ENCODE peak calls at places on chromosomes 12 and 14, in four cellular contexts. One of them, this sample, is unnamed.

GRCh38 chr12:58171914-58172313 is 230.5 kb downstream of the ATP23 start:
- DNase-seq in Panc1: no peak
- DNase-seq in HCT116: no peak
- DNase-seq in K562: no peak
- DNase-seq in this sample: no peak

GRCh38 chr12:43836455-43836989 is 641 bp downstream of the TMEM117 start:
- DNase-seq in K562: peak; percentile 28
- DNase-seq in HCT116: no peak
- DNase-seq in Panc1: no peak
- DNase-seq in this sample: peak; percentile 43

GRCh38 chr14:54890794-54891193 is 11.8 kb downstream of the GCH1 start:
- DNase-seq in HCT116: no peak
- DNase-seq in Panc1: no peak
- DNase-seq in K562: no peak
- DNase-seq in this sample: no peak

GRCh38 chr12:75658826-75659823 is 147.7 kb upstream of the KRR1 start:
- DNase-seq in K562: peak; percentile 28
- DNase-seq in Panc1: no peak
- DNase-seq in HCT116: peak; percentile 85
- DNase-seq in this sample: no peak

GRCh38 chr14:99273025-99273723 is 1.2 kb upstream of the BCL11B start:
- DNase-seq in K562: no peak
- DNase-seq in Panc1: no peak
- DNase-seq in HCT116: no peak
- DNase-seq in this sample: peak; percentile 16

GRCh38 chr14:84375235-84375634 is 1154.7 kb upstream of the FLRT2 start:
- DNase-seq in K562: no peak
- DNase-seq in Panc1: no peak
- DNase-seq in HCT116: no peak
- DNase-seq in this sample: no peak

GRCh38 chr14:89252887-89253532 is 164.0 kb downstream of the FOXN3 start:
- DNase-seq in Panc1: no peak
- DNase-seq in HCT116: no peak
- DNase-seq in K562: no peak
- DNase-seq in this sample: no peak

GRCh38 chr12:61821381-61821780 is 438.8 kb upstream of the USP15 start:
- DNase-seq in HCT116: no peak
- DNase-seq in Panc1: no peak
- DNase-seq in K562: no peak
- DNase-seq in this sample: no peak

GRCh38 chr14:68487805-68488590 is 304.9 kb downstream of the ZFP36L1 start:
- DNase-seq in Panc1: no peak
- DNase-seq in HCT116: no peak
- DNase-seq in K562: peak; percentile 30
- DNase-seq in this sample: no peak

GRCh38 chr14:42079911-42080310 is 473.2 kb downstream of the LRFN5 start:
- DNase-seq in K562: no peak
- DNase-seq in HCT116: no peak
- DNase-seq in Panc1: no peak
- DNase-seq in this sample: no peak

GRCh38 chr14:33642641-33643342 is 308.1 kb downstream of the EGLN3 start:
- DNase-seq in HCT116: no peak
- DNase-seq in K562: no peak
- DNase-seq in Panc1: no peak
- DNase-seq in this sample: no peak

GRCh38 chr14:100894416-100894815 is 9.1 kb downstream of the RTL1 start:
- DNase-seq in K562: no peak
- DNase-seq in HCT116: no peak
- DNase-seq in Panc1: no peak
- DNase-seq in this sample: no peak

GRCh38 chr14:92287987-92288386 is 35.0 kb upstream of the SLC24A4 start:
- DNase-seq in HCT116: peak; percentile 28
- DNase-seq in K562: no peak
- DNase-seq in Panc1: no peak
- DNase-seq in this sample: no peak

GRCh38 chr12:30457621-30458289 is 237.9 kb downstream of the IPO8 start:
- DNase-seq in Panc1: no peak
- DNase-seq in HCT116: peak; percentile 75
- DNase-seq in K562: peak; percentile 59
- DNase-seq in this sample: peak; percentile 31

GRCh38 chr12:82673698-82674097 is 13.0 kb upstream of the TMTC2 start:
- DNase-seq in K562: no peak
- DNase-seq in HCT116: no peak
- DNase-seq in Panc1: no peak
- DNase-seq in this sample: no peak

GRCh38 chr14:75303415-75303814 is 24.8 kb downstream of the FOS start:
- DNase-seq in HCT116: peak; percentile 60
- DNase-seq in Panc1: no peak
- DNase-seq in K562: peak; percentile 79
- DNase-seq in this sample: peak; percentile 66

GRCh38 chr12:125330645-125331341 is 265.6 kb downstream of the AACS start:
- DNase-seq in Panc1: no peak
- DNase-seq in HCT116: peak; percentile 8
- DNase-seq in K562: peak; percentile 64
- DNase-seq in this sample: peak; percentile 5

GRCh38 chr12:124852329-124852831 is 11.3 kb downstream of the SCARB1 start:
- DNase-seq in K562: no peak
- DNase-seq in HCT116: no peak
- DNase-seq in Panc1: no peak
- DNase-seq in this sample: peak; percentile 89

GRCh38 chr12:77049767-77050353 is 15.5 kb downstream of the E2F7 start:
- DNase-seq in Panc1: no peak
- DNase-seq in HCT116: peak; percentile 63
- DNase-seq in K562: peak; percentile 69
- DNase-seq in this sample: peak; percentile 69

GRCh38 chr12:57807285-57807684 is 11.2 kb downstream of the AVIL start:
- DNase-seq in K562: no peak
- DNase-seq in HCT116: no peak
- DNase-seq in Panc1: no peak
- DNase-seq in this sample: no peak

GRCh38 chr14:100523536-100524025 is 63.6 kb downstream of the BEGAIN start:
- DNase-seq in K562: no peak
- DNase-seq in HCT116: no peak
- DNase-seq in Panc1: no peak
- DNase-seq in this sample: no peak

GRCh38 chr12:116863275-116863767 is 17.9 kb downstream of the HRK start:
- DNase-seq in K562: peak; percentile 43
- DNase-seq in HCT116: peak; percentile 54
- DNase-seq in Panc1: no peak
- DNase-seq in this sample: peak; percentile 52

GRCh38 chr12:6396031-6396430 is 12.1 kb downstream of the LTBR start:
- DNase-seq in Panc1: no peak
- DNase-seq in HCT116: no peak
- DNase-seq in K562: no peak
- DNase-seq in this sample: no peak

GRCh38 chr12:111063296-111064026 is 143.1 kb upstream of the MYL2 start:
- DNase-seq in Panc1: no peak
- DNase-seq in K562: no peak
- DNase-seq in HCT116: no peak
- DNase-seq in this sample: no peak

GRCh38 chr14:65483647-65484046 is 71.1 kb downstream of the FUT8 start:
- DNase-seq in K562: peak; percentile 61
- DNase-seq in Panc1: no peak
- DNase-seq in HCT116: peak; percentile 10
- DNase-seq in this sample: no peak

GRCh38 chr12:52370906-52371608 is 3.8 kb upstream of the KRT85 start:
- DNase-seq in K562: no peak
- DNase-seq in HCT116: no peak
- DNase-seq in Panc1: no peak
- DNase-seq in this sample: no peak

GRCh38 chr12:84463756-84464495 is 448.7 kb downstream of the SLC6A15 start:
- DNase-seq in Panc1: no peak
- DNase-seq in K562: no peak
- DNase-seq in HCT116: no peak
- DNase-seq in this sample: no peak

GRCh38 chr14:37369446-37369845 is 171.7 kb downstream of the MIPOL1 start:
- DNase-seq in K562: no peak
- DNase-seq in HCT116: no peak
- DNase-seq in Panc1: no peak
- DNase-seq in this sample: peak; percentile 34

GRCh38 chr12:52147367-52147972 is 44.3 kb downstream of the KRT80 start:
- DNase-seq in Panc1: peak; percentile 94
- DNase-seq in K562: peak; percentile 55
- DNase-seq in HCT116: peak; percentile 99
- DNase-seq in this sample: peak; percentile 67

GRCh38 chr12:4307593-4308333 is 13.2 kb upstream of the TIGAR start:
- DNase-seq in Panc1: peak; percentile 33
- DNase-seq in K562: peak; percentile 34
- DNase-seq in HCT116: peak; percentile 77
- DNase-seq in this sample: peak; percentile 79

GRCh38 chr12:10235761-10236631 is 23.3 kb downstream of the GABARAPL1 start:
- DNase-seq in HCT116: peak; percentile 31
- DNase-seq in Panc1: no peak
- DNase-seq in K562: peak; percentile 41
- DNase-seq in this sample: peak; percentile 17

GRCh38 chr12:103571286-103571685 is 15.8 kb upstream of the STAB2 start:
- DNase-seq in Panc1: no peak
- DNase-seq in K562: no peak
- DNase-seq in HCT116: peak; percentile 26
- DNase-seq in this sample: peak; percentile 16

GRCh38 chr14:59675394-59675793 is 98.8 kb upstream of the CCDC175 start:
- DNase-seq in K562: no peak
- DNase-seq in Panc1: no peak
- DNase-seq in HCT116: no peak
- DNase-seq in this sample: no peak

GRCh38 chr14:59679872-59680271 is 103.3 kb upstream of the CCDC175 start:
- DNase-seq in HCT116: no peak
- DNase-seq in K562: no peak
- DNase-seq in Panc1: no peak
- DNase-seq in this sample: no peak

GRCh38 chr14:59678352-59678751 is 101.7 kb upstream of the CCDC175 start:
- DNase-seq in HCT116: no peak
- DNase-seq in K562: no peak
- DNase-seq in Panc1: no peak
- DNase-seq in this sample: no peak

GRCh38 chr14:59677771-59678211 is 101.2 kb upstream of the CCDC175 start:
- DNase-seq in HCT116: no peak
- DNase-seq in K562: no peak
- DNase-seq in Panc1: no peak
- DNase-seq in this sample: no peak
- TF ChIP-seq TCF7L2 in HCT116: no peak
- TF ChIP-seq TCF7L2 in K562: no peak
- TF ChIP-seq TCF7L2 in Panc1: no peak
- TF ChIP-seq TCF7L2 in this sample: no peak

GRCh38 chr14:20723458-20723857 is 22.2 kb upstream of the EDDM3A start:
- DNase-seq in Panc1: no peak
- DNase-seq in HCT116: no peak
- DNase-seq in K562: no peak
- DNase-seq in this sample: no peak
- TF ChIP-seq TCF7L2 in Panc1: no peak
- TF ChIP-seq TCF7L2 in HCT116: no peak
- TF ChIP-seq TCF7L2 in K562: no peak
- TF ChIP-seq TCF7L2 in this sample: no peak

GRCh38 chr14:52907949-52908348 is 42.9 kb downstream of the FERMT2 start:
- DNase-seq in HCT116: no peak
- DNase-seq in Panc1: no peak
- DNase-seq in K562: no peak
- DNase-seq in this sample: no peak

GRCh38 chr14:52910597-52910996 is 40.3 kb downstream of the FERMT2 start:
- DNase-seq in HCT116: no peak
- DNase-seq in K562: no peak
- DNase-seq in Panc1: no peak
- DNase-seq in this sample: no peak

GRCh38 chr14:52901357-52901980 is 49.4 kb downstream of the FERMT2 start:
- DNase-seq in K562: no peak
- DNase-seq in HCT116: no peak
- DNase-seq in Panc1: no peak
- DNase-seq in this sample: no peak

GRCh38 chr14:52902971-52903385 is 47.9 kb downstream of the FERMT2 start:
- DNase-seq in HCT116: no peak
- DNase-seq in K562: no peak
- DNase-seq in Panc1: no peak
- DNase-seq in this sample: no peak

DNA sequence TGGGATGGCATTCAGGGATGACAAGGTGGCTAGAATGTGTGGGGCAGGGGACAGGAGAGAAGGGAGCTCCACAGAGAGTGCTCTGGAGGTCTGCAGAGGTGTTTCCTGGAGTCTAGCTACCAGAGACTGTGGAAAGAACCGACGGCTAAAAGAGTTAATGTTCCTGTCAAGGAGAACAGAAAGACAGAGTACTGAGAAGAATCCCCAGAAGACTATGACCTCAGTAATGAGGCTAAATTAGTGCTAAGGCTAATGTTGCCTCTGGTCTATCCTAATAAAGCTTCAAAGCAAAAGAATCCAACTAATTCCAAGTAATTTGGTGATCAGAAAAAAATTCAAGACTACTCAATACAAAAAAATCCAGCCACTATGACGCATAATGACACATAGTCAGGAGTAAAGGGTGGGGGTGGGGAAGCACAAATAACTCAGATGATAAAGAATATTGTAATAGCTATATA is 44.7 kb downstream of the FERMT2 start:
- DNase-seq in HCT116: peak; percentile 71
- DNase-seq in Panc1: peak; percentile 84
- DNase-seq in K562: no peak
- DNase-seq in this sample: no peak
- TF ChIP-seq TCF7L2 in HCT116: no peak
- TF ChIP-seq TCF7L2 in Panc1: no peak
- TF ChIP-seq TCF7L2 in K562: no peak
- TF ChIP-seq TCF7L2 in this sample: no peak

DNA sequence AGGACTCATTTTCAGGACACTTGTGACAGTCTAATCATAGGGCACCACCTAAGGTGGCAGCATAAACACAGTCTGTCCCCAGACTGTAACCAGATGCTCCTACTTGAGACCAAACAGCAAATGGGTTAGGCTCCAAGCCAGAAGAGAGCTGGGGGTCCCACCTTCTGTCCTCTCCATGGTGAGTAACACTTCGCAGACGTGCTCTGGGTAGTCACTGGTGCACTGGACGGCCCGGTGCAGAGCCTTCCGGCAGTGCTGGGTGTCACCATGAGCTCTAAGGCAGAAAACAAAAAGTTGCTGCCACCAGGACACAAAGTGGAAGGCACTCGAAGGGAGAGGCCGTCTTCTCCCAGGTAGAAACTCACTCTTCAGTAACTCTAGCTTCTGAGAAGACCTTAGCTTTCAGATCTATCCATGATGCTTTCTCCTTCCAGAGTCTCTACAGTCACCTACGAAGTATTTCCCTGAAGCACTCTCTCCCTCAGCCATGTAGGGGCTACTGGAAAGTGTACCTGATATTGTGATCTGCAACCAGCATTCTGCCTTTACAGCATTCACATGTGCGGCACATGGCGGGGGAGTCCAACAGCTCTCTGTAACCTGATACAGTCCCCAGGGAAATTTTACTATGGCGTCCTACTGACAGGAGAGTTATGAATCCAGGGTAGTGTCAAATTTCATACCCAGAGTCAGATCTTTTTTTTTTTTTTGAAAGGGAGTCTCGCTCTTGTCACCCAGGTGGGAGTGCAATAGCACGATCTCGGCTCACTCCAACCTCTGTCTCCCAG is 17.2 kb downstream of the FICD start:
- DNase-seq in Panc1: no peak
- DNase-seq in HCT116: no peak
- DNase-seq in K562: peak; percentile 82
- DNase-seq in this sample: no peak
- TF ChIP-seq TCF7L2 in Panc1: no peak
- TF ChIP-seq TCF7L2 in HCT116: no peak
- TF ChIP-seq TCF7L2 in K562: no peak
- TF ChIP-seq TCF7L2 in this sample: no peak